ENCODE peak calls at places on chromosomes 5 and 9, in six cellular contexts. X is body of pancreas, M is lower leg skin, E is breast epithelium, S is heart left ventricle, W is suprapubic skin. I is an unnamed sample.

GRCh38 chr5:34494111-34494755 is 161.9 kb upstream of the RAI14 start:
- DNase-seq in X (no peak), M (no peak), E (no peak), S (no peak), W (no peak), I (no peak)

GRCh38 chr9:79868532-79869189 is 296.9 kb downstream of the TLE4 start:
- DNase-seq in X (no peak), M (no peak), E (no peak), S (no peak), W (no peak), I (no peak)

GRCh38 chr9:34659592-34660253 is 2.7 kb downstream of the CCL27 start:
- DNase-seq in X (no peak), M (no peak), E (no peak), S (no peak), W (no peak), I (no peak)

GRCh38 chr5:66498791-66499207 is 97.4 kb upstream of the MAST4 start:
- DNase-seq in X (no peak), M (no peak), E (no peak), S (peak; percentile 38), W (no peak), I (no peak)

GRCh38 chr5:159123700-159124099 is 24.0 kb upstream of the EBF1 start:
- DNase-seq in X (no peak), M (no peak), E (no peak), S (no peak), W (no peak), I (no peak)

GRCh38 chr5:145805819-145806218 is 29.3 kb downstream of the PRELID2 start:
- DNase-seq in X (no peak), M (no peak), E (no peak), S (no peak), W (no peak), I (no peak)

GRCh38 chr5:137304227-137304874 is 194.8 kb downstream of the SPOCK1 start:
- DNase-seq in X (peak; percentile 93), M (no peak), E (peak; percentile 58), S (peak; percentile 41), W (no peak), I (no peak)

GRCh38 chr5:150347003-150347402 is 10.5 kb upstream of the TCOF1 start:
- DNase-seq in X (no peak), M (no peak), E (no peak), S (no peak), W (no peak), I (no peak)

GRCh38 chr9:132729235-132729890 is 59.1 kb downstream of the GTF3C4 start:
- DNase-seq in X (no peak), M (no peak), E (no peak), S (no peak), W (no peak), I (peak; percentile 46)

GRCh38 chr9:3027260-3027659 is 183.4 kb upstream of the PUM3 start:
- DNase-seq in X (no peak), M (no peak), E (no peak), S (no peak), W (no peak), I (no peak)

GRCh38 chr9:120583958-120584369 is 4.0 kb upstream of the CDK5RAP2 start:
- DNase-seq in X (peak; percentile 42), M (no peak), E (no peak), S (peak; percentile 60), W (no peak), I (peak; percentile 45)

GRCh38 chr5:4229866-4230265 is 634.2 kb downstream of the IRX1 start:
- DNase-seq in X (no peak), M (no peak), E (no peak), S (no peak), W (no peak), I (no peak)

GRCh38 chr5:78547731-78548189 is 100.8 kb downstream of the LHFPL2 start:
- DNase-seq in X (peak; percentile 43), M (peak; percentile 97), E (no peak), S (peak; percentile 94), W (peak; percentile 93), I (peak; percentile 88)

GRCh38 chr5:123665822-123666371 is 153.9 kb downstream of the CSNK1G3 start:
- DNase-seq in X (no peak), M (no peak), E (no peak), S (no peak), W (no peak), I (no peak)

GRCh38 chr5:58794875-58795274 is 212.0 kb downstream of the RAB3C start:
- DNase-seq in X (no peak), M (no peak), E (no peak), S (no peak), W (no peak), I (no peak)

GRCh38 chr5:179385892-179386291 is 40.6 kb upstream of the ADAMTS2 start:
- DNase-seq in X (no peak), M (peak; percentile 72), E (no peak), S (no peak), W (peak; percentile 29), I (no peak)

GRCh38 chr5:39580702-39581498 is 156.1 kb upstream of the DAB2 start:
- DNase-seq in X (no peak), M (no peak), E (no peak), S (no peak), W (no peak), I (no peak)

GRCh38 chr5:1876708-1877433 is 5.9 kb downstream of the IRX4 start:
- DNase-seq in X (no peak), M (no peak), E (no peak), S (no peak), W (no peak), I (no peak)

GRCh38 chr5:30918171-30918570 is 275.3 kb upstream of the CDH6 start:
- DNase-seq in X (no peak), M (no peak), E (no peak), S (no peak), W (no peak), I (no peak)

GRCh38 chr9:33408087-33408486 is 5.7 kb upstream of the AQP7 start:
- DNase-seq in X (no peak), M (no peak), E (no peak), S (no peak), W (no peak), I (no peak)

GRCh38 chr9:120628207-120628924 is 48.4 kb upstream of the CDK5RAP2 start:
- DNase-seq in X (no peak), M (no peak), E (no peak), S (no peak), W (no peak), I (no peak)

GRCh38 chr5:90547072-90547536 is 11.5 kb upstream of the ADGRV1 start:
- DNase-seq in X (no peak), M (no peak), E (no peak), S (no peak), W (no peak), I (no peak)

GRCh38 chr9:127224178-127224882 is 40.2 kb upstream of the GARNL3 start:
- DNase-seq in X (peak; percentile 91), M (peak; percentile 98), E (peak; percentile 90), S (peak; percentile 96), W (peak; percentile 96), I (peak; percentile 92)
- TF ChIP-seq POLR2A in X (peak; percentile 65), M (no peak), E (no peak), S (no peak), W (no peak), I (no peak)

DNA sequence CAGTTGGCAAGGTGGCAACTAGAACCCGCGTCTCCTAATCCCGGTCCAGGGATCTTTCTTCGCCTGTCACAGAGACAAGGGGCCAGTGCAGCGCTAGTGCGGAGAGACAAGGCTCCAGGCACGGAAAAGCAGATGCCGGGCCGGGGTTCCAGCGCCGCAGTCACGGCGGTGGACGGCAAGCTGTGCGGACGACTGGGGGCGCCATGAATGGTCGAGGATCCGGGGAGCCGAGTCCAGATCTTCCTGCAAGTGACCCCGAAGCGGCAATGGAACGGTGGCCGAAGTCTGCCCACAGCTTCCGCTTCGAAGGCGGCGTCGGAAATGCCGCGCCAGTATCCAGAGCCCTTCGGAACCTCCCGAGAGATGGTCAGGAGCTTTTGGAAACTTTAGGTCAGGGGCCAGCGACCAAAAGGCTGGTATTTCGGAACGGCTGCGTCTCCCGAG is 625 bp upstream of the FAF2 start:
- DNase-seq in X (no peak), M (no peak), E (no peak), S (no peak), W (peak; percentile 88), I (no peak)
- TF ChIP-seq POLR2A in X (no peak), M (no peak), E (no peak), S (no peak), W (no peak), I (no peak)

GRCh38 chr5:181248277-181248676 is 4.6 kb upstream of the RACK1 start:
- DNase-seq in X (no peak), M (no peak), E (no peak), S (no peak), W (no peak), I (no peak)

GRCh38 chr5:181243020-181243520 is 636 bp downstream of the RACK1 start:
- DNase-seq in X (no peak), M (no peak), E (no peak), S (no peak), W (no peak), I (no peak)

GRCh38 chr5:181243521-181244307 is at the start of gene RACK1:
- DNase-seq in X (peak; percentile 88), M (peak; percentile 98), E (peak; percentile 88), S (peak; percentile 92), W (peak; percentile 97), I (peak; percentile 96)

GRCh38 chr5:181245427-181246275 is 1.9 kb upstream of the RACK1 start:
- DNase-seq in X (peak; percentile 38), M (no peak), E (no peak), S (no peak), W (no peak), I (no peak)

DNA sequence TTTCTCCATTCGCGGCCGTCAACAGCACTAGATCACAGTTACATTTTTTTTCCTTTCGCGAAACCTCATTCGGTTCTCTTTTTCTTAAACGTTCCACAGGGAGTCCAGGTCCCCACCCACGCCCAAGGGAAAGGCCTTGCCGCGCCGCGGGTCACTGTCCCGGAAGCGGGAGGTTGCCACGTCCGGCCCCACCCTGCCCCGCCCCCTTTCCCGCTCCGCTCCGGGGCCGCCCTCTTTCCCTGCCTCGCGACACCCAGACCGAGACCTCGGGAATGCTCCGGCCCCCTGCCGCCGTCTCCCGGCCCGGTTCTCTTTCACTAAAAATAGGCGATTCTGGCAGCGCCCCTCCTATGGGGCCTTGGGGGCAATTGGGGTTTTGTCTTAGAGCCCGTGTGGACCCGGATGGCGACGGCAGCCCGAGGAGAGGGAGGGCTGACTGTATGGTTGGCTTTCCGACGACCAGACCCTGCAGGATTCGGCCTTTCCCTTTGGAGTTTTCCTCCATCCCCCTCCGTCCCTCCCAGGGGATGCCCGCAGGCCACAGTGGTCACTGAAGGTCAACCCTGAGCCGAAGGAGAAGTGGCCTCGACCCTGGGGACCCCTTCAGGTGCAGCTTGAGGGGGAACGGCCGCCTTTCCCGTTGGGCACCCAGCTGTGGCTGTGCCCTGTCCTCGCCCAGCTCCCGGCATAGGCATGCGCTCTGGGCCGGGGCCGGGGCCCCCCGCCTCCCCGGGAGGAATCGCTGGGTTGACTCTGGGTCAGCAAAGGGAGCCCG is 2.8 kb upstream of the RACK1 start:
- DNase-seq in X (peak; percentile 92), M (peak; percentile 98), E (peak; percentile 93), S (peak; percentile 94), W (peak; percentile 97), I (peak; percentile 91)
- TF ChIP-seq POLR2A in X (peak; percentile 86), M (no peak), E (peak; percentile 62), S (peak; percentile 21), W (peak; percentile 44), I (peak; percentile 5)

GRCh38 chr9:72013188-72013877 is 47.1 kb downstream of the C9orf57 start:
- DNase-seq in X (no peak), M (no peak), E (no peak), S (no peak), W (no peak), I (no peak)

DNA sequence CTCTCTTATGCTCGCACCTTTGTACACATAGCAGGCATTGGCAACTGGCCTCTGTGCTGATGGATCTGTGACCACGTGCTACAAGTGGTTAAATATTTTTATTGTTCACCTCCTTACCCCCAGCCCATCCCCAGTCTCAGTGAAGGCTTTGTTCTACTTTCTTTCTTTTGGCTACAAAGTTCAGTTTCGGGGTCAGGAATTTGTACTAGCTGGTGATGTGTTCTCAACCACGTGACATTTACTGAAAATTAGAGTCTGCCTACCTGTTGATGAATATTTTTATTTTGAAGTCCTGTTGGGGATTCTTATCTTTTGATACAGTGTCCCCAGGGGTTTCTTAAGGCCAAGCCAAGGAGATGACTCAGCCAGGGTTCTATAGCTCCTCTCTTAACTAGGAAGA is 47.8 kb downstream of the C9orf57 start:
- DNase-seq in X (no peak), M (no peak), E (no peak), S (no peak), W (no peak), I (no peak)
- TF ChIP-seq POLR2A in X (no peak), M (no peak), E (no peak), S (no peak), W (no peak), I (no peak)

I was measured in testis.